ENCODE peak calls at places on chromosomes 7 and 10, in six cellular contexts. G is AG04450; T is ovary; H is H9; C is CD8-positive, alpha-beta memory T cell; F is fibroblast of lung. L is an unnamed sample.

GRCh38 chr7:153276394-153276793 is 516.8 kb downstream of the ACTR3B start:
- DNase-seq in T (no peak), G (no peak), H (no peak), C (no peak), F (no peak), L (no peak)

GRCh38 chr10:74991435-74991834 is 120.0 kb upstream of the SAMD8 start:
- DNase-seq in G (no peak), T (no peak), C (no peak), H (no peak), F (no peak), L (peak; percentile 17)

GRCh38 chr7:95630702-95631458 is 34.6 kb upstream of the PDK4 start:
- DNase-seq in G (no peak), F (peak; percentile 4), T (no peak), H (no peak), C (no peak), L (no peak)

GRCh38 chr10:77666821-77667220 is 29.2 kb upstream of the KCNMA1 start:
- DNase-seq in F (peak; percentile 51), G (no peak), C (no peak), H (no peak), T (no peak), L (no peak)

GRCh38 chr10:97685395-97685958 is 1.6 kb downstream of the AVPI1 start:
- DNase-seq in H (peak; percentile 68), C (no peak), F (peak; percentile 12), T (no peak), G (no peak), L (no peak)

GRCh38 chr7:94394399-94395140 is at the start of gene COL1A2:
- DNase-seq in F (peak; percentile 99), H (peak; percentile 79), C (peak; percentile 47), T (peak; percentile 93), G (peak; percentile 98), L (no peak)

GRCh38 chr7:133561361-133561760 is 308.5 kb downstream of the EXOC4 start:
- DNase-seq in T (no peak), F (no peak), C (no peak), G (no peak), H (no peak), L (no peak)

GRCh38 chr7:126801738-126802137 is 451.0 kb downstream of the GRM8 start:
- DNase-seq in T (no peak), H (no peak), F (no peak), C (no peak), G (no peak), L (no peak)

GRCh38 chr7:70701487-70701886 is 430.5 kb upstream of the GALNT17 start:
- DNase-seq in T (no peak), H (no peak), G (no peak), C (no peak), F (no peak), L (no peak)

GRCh38 chr7:106021211-106022067 is 58.4 kb downstream of the CDHR3 start:
- DNase-seq in G (no peak), T (no peak), C (no peak), F (no peak), H (no peak), L (no peak)

GRCh38 chr10:3907514-3907913 is 122.5 kb upstream of the KLF6 start:
- DNase-seq in T (no peak), F (peak; percentile 93), C (no peak), H (no peak), G (no peak), L (no peak)

GRCh38 chr10:133481657-133482056 is 27.9 kb downstream of the SCART1 start:
- DNase-seq in G (no peak), C (no peak), T (no peak), F (no peak), H (no peak), L (no peak)

GRCh38 chr7:44796034-44796503 is 412 bp upstream of the PPIA start:
- DNase-seq in G (no peak), T (no peak), C (no peak), H (no peak), F (peak; percentile 39), L (no peak)

DNA sequence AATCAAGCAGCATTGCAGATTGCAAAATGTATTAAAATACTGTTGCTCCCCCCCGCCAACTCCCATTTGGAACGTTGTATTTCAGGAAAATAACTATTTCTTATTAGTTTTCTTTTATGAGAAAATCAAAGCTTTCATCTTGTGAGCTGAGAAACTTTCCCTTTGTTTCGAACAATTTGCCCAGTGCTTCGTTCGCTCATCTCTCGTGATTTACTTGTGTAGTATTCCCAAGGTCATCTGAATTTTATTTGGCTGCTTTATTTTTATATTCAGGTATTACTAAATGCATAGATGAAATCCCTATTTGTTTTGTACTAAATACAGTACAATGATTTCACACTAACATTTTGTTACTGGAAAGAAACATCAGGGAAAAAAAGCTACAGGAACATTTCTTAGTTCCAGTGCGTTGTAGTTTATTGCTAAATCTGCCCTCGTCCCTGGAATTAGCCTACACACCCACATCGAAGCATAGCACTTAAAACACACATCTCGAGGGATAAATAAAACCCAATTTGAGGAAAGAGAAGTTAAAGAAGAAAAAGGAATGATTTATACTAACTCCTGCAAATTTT is 12.0 kb upstream of the EBLN1 start:
- DNase-seq in F (peak; percentile 7), C (no peak), H (no peak), T (no peak), G (no peak), L (no peak)
- H3K27ac ChIP-seq in F (no peak overlapping the region), C (peak overlapping the region; percentile 76), H (no peak overlapping the region), T (no peak overlapping the region), G (no peak overlapping the region), L (peak overlapping the region; percentile 61)

DNA sequence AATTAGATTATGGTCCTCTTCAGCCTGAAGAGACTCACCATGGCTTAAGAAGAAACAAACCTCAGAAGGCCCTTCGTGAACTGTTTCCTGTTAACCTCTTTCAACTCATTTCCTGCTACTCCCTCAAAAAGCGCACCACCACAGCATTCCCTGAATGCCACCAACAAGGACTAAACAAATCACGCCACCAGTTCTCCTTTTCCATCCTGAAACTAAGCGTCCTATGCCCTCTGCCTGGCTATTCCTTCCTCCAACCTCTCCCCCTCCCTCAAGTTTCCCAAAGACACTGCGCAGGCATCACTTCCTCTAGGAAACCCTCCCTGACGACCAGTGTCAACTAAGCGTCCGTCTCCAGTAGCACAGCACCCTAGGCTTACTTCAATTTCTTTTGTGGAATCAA is 12.0 kb downstream of the YWHAG start:
- DNase-seq in H (no peak), C (no peak), G (no peak), F (peak; percentile 20), T (no peak), L (no peak)
- H3K27ac ChIP-seq in H (no peak overlapping the region), C (no peak overlapping the region), G (peak overlapping the region; percentile 39), F (peak overlapping the region; percentile 38), T (no peak overlapping the region), L (peak overlapping the region; percentile 16)

GRCh38 chr7:122675011-122675410 is 23.9 kb downstream of the RNF133 start:
- DNase-seq in C (no peak), G (no peak), F (peak; percentile 57), H (no peak), T (no peak), L (no peak)
- H3K27ac ChIP-seq in C (no peak overlapping the region), G (no peak overlapping the region), F (no peak overlapping the region), H (no peak overlapping the region), T (no peak overlapping the region), L (no peak overlapping the region)

GRCh38 chr10:116833986-116834760 is 15.1 kb upstream of the ENO4 start:
- DNase-seq in H (peak; percentile 76), T (no peak), G (no peak), C (no peak), F (no peak), L (no peak)
- H3K27ac ChIP-seq in H (no peak overlapping the region), T (no peak overlapping the region), G (no peak overlapping the region), C (no peak overlapping the region), F (no peak overlapping the region), L (no peak overlapping the region)

DNA sequence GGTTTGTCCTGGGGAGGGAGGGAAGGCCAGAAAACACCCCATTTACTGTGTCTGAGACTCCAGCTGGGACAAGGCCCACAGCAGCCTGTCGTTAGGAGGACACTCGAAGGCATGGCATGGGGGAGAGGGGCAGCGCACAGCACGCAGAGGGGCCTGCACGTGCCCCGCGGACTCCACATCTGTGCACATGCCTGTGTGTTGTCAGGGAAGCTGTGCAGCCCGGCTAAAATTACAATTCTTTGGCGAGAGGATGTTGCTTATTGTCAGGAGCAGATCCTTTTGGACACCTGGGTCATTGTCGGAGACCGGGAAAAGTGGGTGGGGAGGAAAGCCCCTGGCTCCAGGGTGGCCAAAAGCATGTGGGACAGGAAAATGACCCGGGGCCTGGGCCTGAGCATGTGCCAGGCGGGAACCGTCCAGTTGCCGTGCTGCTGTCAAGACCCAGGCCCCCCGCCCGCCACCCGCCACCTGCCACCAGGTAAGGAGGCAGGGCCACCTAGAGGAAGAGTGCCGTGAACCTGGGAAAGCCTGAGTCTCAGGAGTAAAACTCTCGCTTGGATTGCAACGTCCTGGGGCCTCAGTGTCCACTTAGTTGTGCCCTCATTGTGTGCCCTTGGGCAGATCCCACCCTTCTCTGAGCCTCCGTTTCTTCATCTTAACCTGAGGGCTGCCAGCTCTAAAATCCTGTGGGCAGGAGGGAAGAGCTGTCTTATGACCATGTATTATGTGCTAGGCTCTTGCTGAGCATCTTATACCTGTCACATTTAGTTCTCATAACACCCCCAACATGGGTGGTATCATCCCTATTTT is 7.2 kb downstream of the VSIR start:
- DNase-seq in G (no peak), C (no peak), H (no peak), F (no peak), T (no peak), L (no peak)
- H3K27ac ChIP-seq in G (peak overlapping the region; percentile 95), C (no peak overlapping the region), H (no peak overlapping the region), F (peak overlapping the region; percentile 74), T (no peak overlapping the region), L (peak overlapping the region; percentile 93)

DNA sequence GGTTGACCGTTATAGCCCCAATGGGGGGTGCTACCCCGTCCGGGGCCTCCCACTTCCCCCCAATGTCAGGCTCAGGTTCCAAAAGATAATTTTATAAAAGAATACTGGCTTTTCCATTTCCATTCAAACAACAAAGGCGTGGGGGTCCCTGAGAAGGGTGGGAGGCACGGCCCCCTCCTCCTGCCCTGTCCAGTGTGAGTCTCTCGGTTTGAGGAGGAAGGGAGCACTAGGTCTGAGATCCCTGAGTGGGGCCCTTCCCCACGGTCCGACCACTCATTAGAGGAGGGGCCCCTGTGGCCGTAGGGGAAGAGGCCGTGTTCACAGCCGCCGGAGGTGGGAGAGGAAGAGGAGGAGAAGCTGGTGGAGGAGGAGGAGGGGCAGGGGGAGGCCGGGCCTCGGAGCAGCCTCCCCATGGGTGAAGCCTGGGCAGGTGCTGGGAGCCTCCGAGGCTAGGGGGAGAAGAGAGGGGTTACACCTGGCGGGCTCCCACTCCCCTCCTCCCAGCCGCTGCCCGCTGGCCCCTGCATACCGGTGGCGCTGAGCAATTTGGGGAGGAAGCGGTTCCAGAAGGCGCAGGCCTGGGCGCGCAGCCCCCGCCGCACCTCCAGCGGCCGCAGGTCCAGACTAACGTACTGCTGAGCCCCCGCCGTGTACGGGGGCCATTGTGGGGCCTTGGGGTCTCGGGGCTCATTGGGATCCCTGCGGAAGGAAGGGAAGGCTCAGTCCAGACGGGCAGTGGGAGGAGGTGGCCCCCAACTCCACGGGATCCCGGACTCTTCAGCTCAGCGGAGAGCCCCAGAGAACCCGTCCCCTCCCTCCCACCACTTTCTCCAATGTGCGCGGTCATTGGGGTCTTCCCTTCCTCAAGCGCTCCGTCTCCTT is 1.4 kb upstream of the UFSP1 start:
- DNase-seq in G (no peak), H (peak; percentile 56), T (peak; percentile 57), F (no peak), C (peak; percentile 49), L (no peak)
- H3K27ac ChIP-seq in G (peak overlapping the region; percentile 75), H (no peak overlapping the region), T (peak overlapping the region; percentile 18), F (peak overlapping the region; percentile 21), C (peak overlapping the region; percentile 43), L (no peak overlapping the region)

GRCh38 chr10:13809447-13809846 is 222.7 kb downstream of the PRPF18 start:
- DNase-seq in F (peak; percentile 37), H (peak; percentile 90), T (no peak), G (no peak), C (no peak), L (no peak)
- H3K27ac ChIP-seq in F (no peak overlapping the region), H (no peak overlapping the region), T (no peak overlapping the region), G (no peak overlapping the region), C (no peak overlapping the region), L (no peak overlapping the region)